ENCODE peak calls at places on chromosomes 2 and 18, in six cellular contexts. One of them, this sample, is unnamed.

GRCh38 chr18:61435064-61435652 is 101.9 kb downstream of the CDH20 start:
- DNase-seq in left ventricle myocardium inferior: no peak
- DNase-seq in A549: no peak
- DNase-seq in mammary epithelial cell: no peak
- DNase-seq in dorsolateral prefrontal cortex: no peak
- DNase-seq in B cell: no peak
- DNase-seq in this sample: no peak

GRCh38 chr2:7191927-7192326 is 274.7 kb downstream of the RNF144A start:
- DNase-seq in left ventricle myocardium inferior: no peak
- DNase-seq in A549: peak
- DNase-seq in mammary epithelial cell: peak
- DNase-seq in dorsolateral prefrontal cortex: no peak
- DNase-seq in B cell: no peak
- DNase-seq in this sample: no peak

GRCh38 chr2:9184319-9184807 is 22.2 kb upstream of the ASAP2 start:
- DNase-seq in left ventricle myocardium inferior: no peak
- DNase-seq in A549: no peak
- DNase-seq in mammary epithelial cell: no peak
- DNase-seq in dorsolateral prefrontal cortex: no peak
- DNase-seq in B cell: no peak
- DNase-seq in this sample: no peak

GRCh38 chr2:69122271-69122670 is 109.3 kb downstream of the ANTXR1 start:
- DNase-seq in left ventricle myocardium inferior: no peak
- DNase-seq in A549: no peak
- DNase-seq in mammary epithelial cell: peak
- DNase-seq in dorsolateral prefrontal cortex: no peak
- DNase-seq in B cell: no peak
- DNase-seq in this sample: no peak

GRCh38 chr2:118443596-118443995 is 355.3 kb downstream of the INSIG2 start:
- DNase-seq in left ventricle myocardium inferior: no peak
- DNase-seq in A549: no peak
- DNase-seq in mammary epithelial cell: peak
- DNase-seq in dorsolateral prefrontal cortex: no peak
- DNase-seq in B cell: no peak
- DNase-seq in this sample: no peak

GRCh38 chr2:241068942-241069810 is 32.9 kb downstream of the MTERF4 start:
- DNase-seq in left ventricle myocardium inferior: no peak
- DNase-seq in A549: no peak
- DNase-seq in mammary epithelial cell: no peak
- DNase-seq in dorsolateral prefrontal cortex: no peak
- DNase-seq in B cell: no peak
- DNase-seq in this sample: no peak

GRCh38 chr2:97726311-97727064 is 13.1 kb downstream of the ZAP70 start:
- DNase-seq in left ventricle myocardium inferior: peak
- DNase-seq in A549: no peak
- DNase-seq in mammary epithelial cell: no peak
- DNase-seq in dorsolateral prefrontal cortex: no peak
- DNase-seq in B cell: no peak
- DNase-seq in this sample: peak

GRCh38 chr2:170425291-170425751 is 247.4 kb downstream of the MYO3B start:
- DNase-seq in left ventricle myocardium inferior: no peak
- DNase-seq in A549: no peak
- DNase-seq in mammary epithelial cell: peak
- DNase-seq in dorsolateral prefrontal cortex: no peak
- DNase-seq in B cell: no peak
- DNase-seq in this sample: no peak

GRCh38 chr2:161036926-161037325 is 123.3 kb upstream of the TANK start:
- DNase-seq in left ventricle myocardium inferior: no peak
- DNase-seq in A549: no peak
- DNase-seq in mammary epithelial cell: no peak
- DNase-seq in dorsolateral prefrontal cortex: no peak
- DNase-seq in B cell: no peak
- DNase-seq in this sample: no peak

GRCh38 chr2:218472980-218473379 is 54.1 kb downstream of the VIL1 start:
- DNase-seq in left ventricle myocardium inferior: no peak
- DNase-seq in A549: no peak
- DNase-seq in mammary epithelial cell: no peak
- DNase-seq in dorsolateral prefrontal cortex: no peak
- DNase-seq in B cell: no peak
- DNase-seq in this sample: no peak

GRCh38 chr18:42028232-42028832 is 73.3 kb downstream of the PIK3C3 start:
- DNase-seq in left ventricle myocardium inferior: no peak
- DNase-seq in A549: peak
- DNase-seq in mammary epithelial cell: no peak
- DNase-seq in dorsolateral prefrontal cortex: no peak
- DNase-seq in B cell: peak
- DNase-seq in this sample: no peak

GRCh38 chr2:239399404-239399999 is 1.3 kb downstream of the HDAC4 start:
- DNase-seq in left ventricle myocardium inferior: no peak
- DNase-seq in A549: peak
- DNase-seq in mammary epithelial cell: peak
- DNase-seq in dorsolateral prefrontal cortex: no peak
- DNase-seq in B cell: no peak
- DNase-seq in this sample: no peak

GRCh38 chr2:100235098-100235497 is 87.2 kb downstream of the LONRF2 start:
- DNase-seq in left ventricle myocardium inferior: no peak
- DNase-seq in A549: no peak
- DNase-seq in mammary epithelial cell: no peak
- DNase-seq in dorsolateral prefrontal cortex: no peak
- DNase-seq in B cell: peak
- DNase-seq in this sample: no peak

GRCh38 chr2:125168442-125168841 is 1143.4 kb downstream of the CNTNAP5 start:
- DNase-seq in left ventricle myocardium inferior: no peak
- DNase-seq in A549: no peak
- DNase-seq in mammary epithelial cell: no peak
- DNase-seq in dorsolateral prefrontal cortex: no peak
- DNase-seq in B cell: no peak
- DNase-seq in this sample: no peak

GRCh38 chr2:218802595-218802994 is 20.6 kb downstream of the CYP27A1 start:
- DNase-seq in left ventricle myocardium inferior: no peak
- DNase-seq in A549: no peak
- DNase-seq in mammary epithelial cell: no peak
- DNase-seq in dorsolateral prefrontal cortex: no peak
- DNase-seq in B cell: no peak
- DNase-seq in this sample: no peak

GRCh38 chr2:197237720-197238370 is 72.7 kb downstream of the ANKRD44 start:
- DNase-seq in left ventricle myocardium inferior: no peak
- DNase-seq in A549: no peak
- DNase-seq in mammary epithelial cell: no peak
- DNase-seq in dorsolateral prefrontal cortex: no peak
- DNase-seq in B cell: no peak
- DNase-seq in this sample: no peak

GRCh38 chr2:215324811-215325210 is 13.0 kb downstream of the ATIC start:
- DNase-seq in left ventricle myocardium inferior: no peak
- DNase-seq in A549: no peak
- DNase-seq in mammary epithelial cell: no peak
- DNase-seq in dorsolateral prefrontal cortex: no peak
- DNase-seq in B cell: no peak
- DNase-seq in this sample: no peak

GRCh38 chr2:3461781-3462492 is 57.4 kb downstream of the ADI1 start:
- DNase-seq in left ventricle myocardium inferior: no peak
- DNase-seq in A549: peak
- DNase-seq in mammary epithelial cell: peak
- DNase-seq in dorsolateral prefrontal cortex: no peak
- DNase-seq in B cell: peak
- DNase-seq in this sample: peak

GRCh38 chr2:225223301-225223700 is 176.2 kb upstream of the NYAP2 start:
- DNase-seq in left ventricle myocardium inferior: no peak
- DNase-seq in A549: no peak
- DNase-seq in mammary epithelial cell: no peak
- DNase-seq in dorsolateral prefrontal cortex: no peak
- DNase-seq in B cell: no peak
- DNase-seq in this sample: no peak

GRCh38 chr2:7014201-7014640 is 97.0 kb downstream of the RNF144A start:
- DNase-seq in left ventricle myocardium inferior: no peak
- DNase-seq in A549: no peak
- DNase-seq in mammary epithelial cell: no peak
- DNase-seq in dorsolateral prefrontal cortex: no peak
- DNase-seq in B cell: no peak
- DNase-seq in this sample: no peak

GRCh38 chr2:61834893-61835292 is 19.0 kb downstream of the FAM161A start:
- DNase-seq in left ventricle myocardium inferior: no peak
- DNase-seq in A549: no peak
- DNase-seq in mammary epithelial cell: peak
- DNase-seq in dorsolateral prefrontal cortex: no peak
- DNase-seq in B cell: no peak
- DNase-seq in this sample: no peak

GRCh38 chr2:164535280-164536025 is 85.8 kb downstream of the GRB14 start:
- DNase-seq in left ventricle myocardium inferior: no peak
- DNase-seq in A549: no peak
- DNase-seq in mammary epithelial cell: no peak
- DNase-seq in dorsolateral prefrontal cortex: no peak
- DNase-seq in B cell: no peak
- DNase-seq in this sample: no peak

GRCh38 chr2:239180526-239181073 is 220.2 kb downstream of the HDAC4 start:
- DNase-seq in left ventricle myocardium inferior: peak
- DNase-seq in A549: no peak
- DNase-seq in mammary epithelial cell: no peak
- DNase-seq in dorsolateral prefrontal cortex: no peak
- DNase-seq in B cell: no peak
- DNase-seq in this sample: peak

GRCh38 chr2:152134488-152135280 is 35.8 kb upstream of the CACNB4 start:
- DNase-seq in left ventricle myocardium inferior: no peak
- DNase-seq in A549: no peak
- DNase-seq in mammary epithelial cell: peak
- DNase-seq in dorsolateral prefrontal cortex: no peak
- DNase-seq in B cell: no peak
- DNase-seq in this sample: no peak

GRCh38 chr2:231684314-231685223 is 23.8 kb upstream of the PTMA start:
- DNase-seq in left ventricle myocardium inferior: peak
- DNase-seq in A549: no peak
- DNase-seq in mammary epithelial cell: no peak
- DNase-seq in dorsolateral prefrontal cortex: peak
- DNase-seq in B cell: peak
- DNase-seq in this sample: no peak

DNA sequence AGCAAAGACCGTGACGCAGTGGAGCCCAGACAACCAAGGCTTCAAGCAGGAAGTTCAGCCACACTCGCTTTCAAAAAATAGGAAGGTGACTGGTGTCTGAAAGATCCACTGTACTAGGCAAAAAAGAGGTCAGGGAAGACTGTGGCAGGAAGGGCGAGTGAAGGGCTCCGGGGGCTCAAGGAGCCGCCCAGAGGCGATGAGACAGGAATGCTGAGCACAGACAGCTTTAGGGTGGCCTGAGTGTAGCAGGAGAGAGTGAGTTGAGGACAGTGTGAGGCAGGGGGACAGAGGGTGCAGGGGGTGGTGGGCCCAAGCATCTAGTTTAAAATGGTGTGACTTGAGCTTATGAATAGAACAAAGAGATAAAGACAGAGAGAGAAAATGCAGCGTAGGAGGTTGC is 789.8 kb upstream of the RAB6C start:
- DNase-seq in left ventricle myocardium inferior: no peak
- DNase-seq in A549: no peak
- DNase-seq in mammary epithelial cell: no peak
- DNase-seq in dorsolateral prefrontal cortex: no peak
- DNase-seq in B cell: no peak
- DNase-seq in this sample: no peak
- TF ChIP-seq CTCF in left ventricle myocardium inferior: no peak
- TF ChIP-seq CTCF in A549: no peak
- TF ChIP-seq CTCF in mammary epithelial cell: no peak
- TF ChIP-seq CTCF in dorsolateral prefrontal cortex: no peak
- TF ChIP-seq CTCF in B cell: no peak
- TF ChIP-seq CTCF in this sample: no peak

DNA sequence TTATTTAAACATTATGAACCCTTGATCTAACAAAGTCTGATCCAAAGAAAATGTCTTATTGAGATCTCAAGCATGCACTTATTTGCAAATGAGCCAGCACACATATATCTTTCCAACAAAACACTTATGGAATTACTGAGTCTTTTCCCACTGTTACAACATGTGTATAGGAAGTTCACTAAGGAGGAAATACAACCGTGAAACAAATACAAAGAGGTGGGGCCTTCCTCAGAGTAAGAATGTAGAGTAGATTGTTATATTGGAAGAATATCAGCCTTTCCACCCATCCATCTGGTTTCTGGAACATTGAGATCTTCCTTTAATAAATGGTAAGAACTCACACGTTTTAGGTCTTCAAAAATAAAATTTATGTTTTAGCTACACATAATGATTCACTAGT is 51.6 kb downstream of the TTC21B start:
- DNase-seq in left ventricle myocardium inferior: no peak
- DNase-seq in A549: no peak
- DNase-seq in mammary epithelial cell: no peak
- DNase-seq in dorsolateral prefrontal cortex: no peak
- DNase-seq in B cell: no peak
- DNase-seq in this sample: no peak
- TF ChIP-seq CTCF in left ventricle myocardium inferior: no peak
- TF ChIP-seq CTCF in A549: no peak
- TF ChIP-seq CTCF in mammary epithelial cell: no peak
- TF ChIP-seq CTCF in dorsolateral prefrontal cortex: no peak
- TF ChIP-seq CTCF in B cell: no peak
- TF ChIP-seq CTCF in this sample: no peak

GRCh38 chr2:173664520-173664919 is 300.7 kb downstream of the SP3 start:
- DNase-seq in left ventricle myocardium inferior: no peak
- DNase-seq in A549: no peak
- DNase-seq in mammary epithelial cell: no peak
- DNase-seq in dorsolateral prefrontal cortex: no peak
- DNase-seq in B cell: no peak
- DNase-seq in this sample: no peak

GRCh38 chr2:173669271-173669853 is 295.8 kb downstream of the SP3 start:
- DNase-seq in left ventricle myocardium inferior: no peak
- DNase-seq in A549: no peak
- DNase-seq in mammary epithelial cell: peak
- DNase-seq in dorsolateral prefrontal cortex: no peak
- DNase-seq in B cell: no peak
- DNase-seq in this sample: no peak

GRCh38 chr2:173669888-173670287 is 295.3 kb downstream of the SP3 start:
- DNase-seq in left ventricle myocardium inferior: no peak
- DNase-seq in A549: no peak
- DNase-seq in mammary epithelial cell: no peak
- DNase-seq in dorsolateral prefrontal cortex: no peak
- DNase-seq in B cell: no peak
- DNase-seq in this sample: no peak

GRCh38 chr2:173667014-173667413 is 298.2 kb downstream of the SP3 start:
- DNase-seq in left ventricle myocardium inferior: no peak
- DNase-seq in A549: no peak
- DNase-seq in mammary epithelial cell: peak
- DNase-seq in dorsolateral prefrontal cortex: no peak
- DNase-seq in B cell: no peak
- DNase-seq in this sample: no peak

DNA sequence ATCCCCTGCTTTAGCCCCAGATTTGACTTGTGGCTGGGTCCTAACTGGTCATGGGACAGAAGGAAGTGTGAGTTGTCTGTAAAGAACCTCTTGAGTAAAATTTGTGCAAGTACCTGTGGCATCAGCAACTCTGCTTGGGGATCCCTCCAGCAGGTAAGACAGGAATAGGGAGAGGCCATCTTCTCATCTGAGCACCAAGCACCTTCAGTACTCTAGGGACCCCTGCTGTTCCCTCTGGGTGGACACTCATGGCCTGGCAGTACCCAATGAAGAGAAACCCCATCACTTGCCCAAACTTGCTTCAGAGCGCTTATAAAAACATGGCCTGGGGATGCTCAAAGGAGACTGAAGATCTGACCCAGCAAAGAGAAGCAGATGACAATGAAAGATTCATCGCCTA is 297.8 kb downstream of the SP3 start:
- DNase-seq in left ventricle myocardium inferior: no peak
- DNase-seq in A549: no peak
- DNase-seq in mammary epithelial cell: peak
- DNase-seq in dorsolateral prefrontal cortex: no peak
- DNase-seq in B cell: no peak
- DNase-seq in this sample: no peak
- TF ChIP-seq CTCF in left ventricle myocardium inferior: no peak
- TF ChIP-seq CTCF in A549: peak
- TF ChIP-seq CTCF in mammary epithelial cell: peak
- TF ChIP-seq CTCF in dorsolateral prefrontal cortex: no peak
- TF ChIP-seq CTCF in B cell: no peak
- TF ChIP-seq CTCF in this sample: peak

GRCh38 chr18:79458131-79458838 is 62.6 kb downstream of the NFATC1 start:
- DNase-seq in left ventricle myocardium inferior: peak
- DNase-seq in A549: peak
- DNase-seq in mammary epithelial cell: peak
- DNase-seq in dorsolateral prefrontal cortex: no peak
- DNase-seq in B cell: no peak
- DNase-seq in this sample: peak
- TF ChIP-seq CTCF in left ventricle myocardium inferior: no peak
- TF ChIP-seq CTCF in A549: no peak
- TF ChIP-seq CTCF in mammary epithelial cell: no peak
- TF ChIP-seq CTCF in dorsolateral prefrontal cortex: no peak
- TF ChIP-seq CTCF in B cell: no peak
- TF ChIP-seq CTCF in this sample: no peak

This sample was measured in psoas muscle.